ENCODE peak calls at places on chromosomes 16 and 17, in five cellular contexts. O is bronchial epithelial cell, Y is tibial artery, P is aorta, J is AG04450. E is an unnamed sample.

GRCh38 chr17:4980644-4981216 is 6.7 kb downstream of the CAMTA2 start:
- DNase-seq in O (peak; percentile 43), Y (no peak), P (no peak), J (no peak), E (no peak)

GRCh38 chr17:16339959-16340358 is 13.3 kb downstream of the CENPV start:
- DNase-seq in O (peak; percentile 10), Y (no peak), P (no peak), J (no peak), E (no peak)

GRCh38 chr17:55420067-55420775 is 1.4 kb downstream of the MMD start:
- DNase-seq in O (no peak), Y (no peak), P (no peak), J (no peak), E (no peak)

GRCh38 chr17:58492238-58493121 is 4.3 kb upstream of the HSF5 start:
- DNase-seq in O (peak; percentile 75), Y (no peak), P (no peak), J (no peak), E (no peak)

GRCh38 chr17:69047368-69048263 is 13.1 kb downstream of the ABCA9 start:
- DNase-seq in O (peak; percentile 51), Y (peak; percentile 74), P (peak; percentile 71), J (peak; percentile 65), E (peak; percentile 45)

GRCh38 chr17:18321309-18321708 is 6.2 kb downstream of the SMCR8 start:
- DNase-seq in O (peak; percentile 23), Y (no peak), P (no peak), J (no peak), E (no peak)

GRCh38 chr17:74190154-74190553 is 13.3 kb upstream of the RPL38 start:
- DNase-seq in O (peak; percentile 64), Y (no peak), P (no peak), J (no peak), E (no peak)

GRCh38 chr16:52545157-52545543 is 1.8 kb downstream of the TOX3 start:
- DNase-seq in O (no peak), Y (no peak), P (no peak), J (no peak), E (no peak)

GRCh38 chr17:50443492-50444051 is 17.6 kb downstream of the ACSF2 start:
- DNase-seq in O (no peak), Y (no peak), P (no peak), J (no peak), E (peak; percentile 62)

GRCh38 chr17:34464812-34465211 is 101.8 kb upstream of the CCL1 start:
- DNase-seq in O (no peak), Y (no peak), P (no peak), J (no peak), E (no peak)

GRCh38 chr17:43578699-43579569 is 32.8 kb upstream of the ETV4 start:
- DNase-seq in O (peak; percentile 42), Y (no peak), P (peak; percentile 64), J (no peak), E (peak; percentile 52)

GRCh38 chr16:3961449-3961849 is 80.9 kb upstream of the CREBBP start:
- DNase-seq in O (no peak), Y (no peak), P (no peak), J (no peak), E (no peak)

GRCh38 chr17:81134064-81134781 is 31.1 kb upstream of the PVALEF start:
- DNase-seq in O (no peak), Y (no peak), P (no peak), J (no peak), E (no peak)
- H3K4me3 ChIP-seq in O (no peak overlapping the region), Y (no peak overlapping the region), P (no peak overlapping the region), J (no peak overlapping the region), E (no peak overlapping the region)

DNA sequence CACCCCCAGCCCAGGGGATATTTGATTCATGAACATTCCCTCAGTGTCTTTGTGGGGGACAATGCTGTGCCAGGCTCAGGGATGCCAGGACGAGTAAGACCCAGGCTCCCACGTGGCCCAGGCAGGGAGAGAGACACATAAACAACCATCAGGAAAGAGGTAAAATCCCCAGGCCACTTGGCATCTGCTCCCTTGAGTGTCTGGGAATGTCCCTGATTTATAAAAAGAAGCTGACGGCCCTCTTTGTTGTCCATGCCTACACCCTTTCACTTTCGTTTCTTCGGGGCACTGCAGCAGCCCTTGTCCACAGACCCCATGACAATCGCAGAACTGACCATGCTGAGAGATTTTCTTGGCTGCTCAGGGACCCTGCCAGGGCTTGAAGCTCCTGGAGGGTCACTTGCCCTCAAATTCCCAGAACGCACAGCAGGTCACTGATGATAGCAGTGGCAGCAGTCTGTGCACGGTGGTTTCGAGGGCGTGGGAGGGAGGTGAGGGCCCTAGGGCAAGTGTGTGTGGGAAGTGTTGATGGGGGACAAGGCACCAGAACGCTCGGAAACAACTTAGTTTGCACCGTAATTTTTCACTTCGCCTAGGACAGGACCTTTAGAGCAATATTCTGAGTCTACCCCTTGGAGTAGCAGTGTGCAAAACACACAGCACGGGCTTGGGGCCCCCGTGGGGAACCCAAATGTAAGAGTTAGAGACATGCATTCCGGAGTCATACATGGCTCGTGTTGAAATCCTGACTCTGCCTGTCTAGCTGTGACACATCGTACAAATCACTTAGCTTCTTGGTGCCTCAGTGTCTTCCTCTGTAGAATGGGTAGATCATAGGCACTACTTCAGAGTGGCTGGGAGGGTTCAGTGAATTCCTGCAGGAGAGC is 4.7 kb downstream of the NOD2 start:
- DNase-seq in O (peak; percentile 47), Y (peak; percentile 69), P (peak; percentile 69), J (no peak), E (no peak)
- H3K4me3 ChIP-seq in O (no peak overlapping the region), Y (peak overlapping the region; percentile 48), P (peak overlapping the region; percentile 5), J (peak overlapping the region; percentile 46), E (peak overlapping the region; percentile 58)

DNA sequence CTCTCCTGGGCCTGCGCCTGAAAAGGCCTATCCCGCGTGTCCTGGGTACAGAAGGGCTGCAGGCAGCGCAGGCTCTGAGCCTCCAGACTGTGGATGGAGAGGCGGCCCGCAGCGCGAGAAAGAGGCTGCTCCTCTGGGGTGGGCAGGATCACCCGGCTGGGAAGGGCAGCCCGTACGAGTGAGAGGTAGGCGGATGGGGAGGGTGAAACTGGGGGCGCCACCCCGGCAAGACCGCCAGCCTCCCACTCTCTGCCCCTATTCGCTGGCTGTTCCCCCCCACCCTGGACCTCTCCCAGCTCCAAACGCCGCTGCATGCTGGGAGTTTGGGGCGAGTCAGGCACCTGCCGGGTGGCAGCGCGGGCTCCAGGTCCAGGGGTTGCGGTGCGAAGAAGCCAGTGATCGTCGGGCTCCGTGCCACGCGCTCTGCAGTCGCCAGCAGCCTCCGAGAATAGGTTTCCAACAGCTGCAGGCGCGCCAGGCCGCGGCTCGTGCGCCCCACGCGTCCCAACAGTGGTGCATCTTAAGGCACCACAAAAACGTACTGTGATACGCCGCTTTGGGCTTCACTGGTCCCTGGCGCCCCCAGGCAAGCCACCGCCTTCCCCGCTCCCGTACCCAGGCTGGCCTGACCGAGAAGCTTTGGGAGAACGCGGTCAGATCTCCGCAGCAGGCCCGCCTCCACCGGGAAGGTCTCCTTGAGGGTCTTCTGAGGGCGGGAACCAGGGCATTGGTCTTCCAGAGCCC is 1.1 kb downstream of the NOXO1 start:
- DNase-seq in O (no peak), Y (no peak), P (no peak), J (no peak), E (no peak)
- H3K4me3 ChIP-seq in O (peak overlapping the region; percentile 50), Y (no peak overlapping the region), P (no peak overlapping the region), J (no peak overlapping the region), E (no peak overlapping the region)

DNA sequence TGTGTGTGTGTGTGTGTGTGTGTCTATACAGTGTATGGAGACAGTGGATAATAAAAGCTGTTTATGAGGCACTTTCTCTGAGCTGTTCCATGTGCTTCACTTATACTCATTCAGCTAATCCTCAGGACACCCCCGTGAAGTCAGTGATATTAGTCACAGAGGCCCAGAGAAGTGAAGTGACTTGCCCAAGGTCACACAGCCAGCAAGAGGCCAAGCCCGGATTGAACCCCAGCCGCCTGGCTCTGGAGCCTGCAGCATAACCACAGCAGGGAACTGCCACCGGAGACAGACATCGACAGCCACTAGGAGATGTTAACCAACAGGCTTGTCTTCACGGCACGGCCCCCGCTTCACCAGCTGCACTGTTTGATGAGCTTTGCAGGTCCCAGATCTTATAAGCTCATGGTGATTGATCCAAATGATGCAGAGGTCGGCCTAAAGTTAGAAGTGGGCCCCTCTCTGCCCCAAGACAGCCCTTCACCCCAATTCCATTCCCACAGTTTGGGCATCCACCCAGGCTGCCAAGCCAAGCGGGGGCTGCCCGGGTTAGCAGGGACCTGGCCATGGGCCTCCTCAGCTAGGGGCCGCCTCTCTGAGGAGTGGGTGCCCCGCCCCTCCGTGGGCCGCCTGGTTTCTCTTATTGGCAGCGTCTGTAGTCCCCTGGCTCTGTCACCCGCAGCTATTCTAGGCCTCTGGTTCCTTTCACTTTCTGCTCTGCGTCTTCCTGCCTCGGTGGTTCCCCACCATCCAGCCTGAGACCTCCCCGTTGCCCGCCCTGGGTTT is 30.9 kb downstream of the SOCS1 start:
- DNase-seq in O (no peak), Y (no peak), P (no peak), J (no peak), E (peak; percentile 62)
- H3K4me3 ChIP-seq in O (no peak overlapping the region), Y (peak overlapping the region; percentile 28), P (no peak overlapping the region), J (no peak overlapping the region), E (no peak overlapping the region)

DNA sequence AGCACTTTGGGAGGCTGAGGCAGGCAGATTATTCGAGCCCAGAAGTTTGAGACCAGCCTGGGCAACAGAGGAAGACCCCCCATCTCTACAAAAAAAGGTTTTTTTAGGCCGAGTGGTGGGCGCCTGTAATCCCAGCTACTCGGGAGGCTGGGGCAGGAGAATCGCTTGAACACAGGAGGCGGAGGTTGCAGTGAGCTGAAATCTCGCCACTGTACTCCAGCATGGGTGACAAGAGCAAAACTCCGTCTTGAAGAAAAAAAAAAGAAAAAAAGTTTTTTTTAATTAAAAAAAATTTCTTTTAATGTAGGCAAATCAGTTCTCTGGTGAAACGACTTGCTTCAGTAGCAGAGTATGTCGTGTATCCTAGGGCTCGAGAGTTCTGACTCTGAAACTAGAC is 10.9 kb downstream of the HSD3B7 start:
- DNase-seq in O (no peak), Y (no peak), P (no peak), J (no peak), E (no peak)
- H3K4me3 ChIP-seq in O (no peak overlapping the region), Y (no peak overlapping the region), P (no peak overlapping the region), J (no peak overlapping the region), E (no peak overlapping the region)

DNA sequence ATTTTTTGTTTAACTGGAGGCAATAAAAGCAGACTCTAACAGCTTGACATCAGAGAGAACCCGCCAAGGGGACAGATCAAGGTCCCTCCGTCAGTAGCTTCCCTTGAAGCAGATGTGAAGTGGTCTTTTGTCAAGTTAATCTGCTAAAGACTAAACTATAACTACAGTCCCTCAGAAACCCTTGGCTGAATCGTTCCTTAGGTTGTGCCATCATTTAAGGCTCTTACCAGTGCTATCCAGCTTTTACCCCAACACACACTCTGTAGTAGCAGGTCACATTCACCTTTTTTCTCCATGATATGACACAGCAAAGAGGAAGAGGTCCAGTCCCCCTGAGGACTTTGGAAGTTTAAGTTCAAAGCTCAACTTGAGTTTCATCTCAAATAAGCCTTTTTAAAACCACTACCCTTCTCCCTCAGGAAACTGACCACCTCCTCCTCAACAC is 49.7 kb downstream of the ERN1 start:
- DNase-seq in O (no peak), Y (no peak), P (no peak), J (no peak), E (no peak)
- H3K4me3 ChIP-seq in O (no peak overlapping the region), Y (no peak overlapping the region), P (no peak overlapping the region), J (no peak overlapping the region), E (no peak overlapping the region)

GRCh38 chr17:15112881-15113617 is 152.1 kb downstream of the PMP22 start:
- DNase-seq in O (no peak), Y (no peak), P (no peak), J (no peak), E (no peak)
- H3K4me3 ChIP-seq in O (no peak overlapping the region), Y (no peak overlapping the region), P (no peak overlapping the region), J (no peak overlapping the region), E (no peak overlapping the region)

E was measured in psoas muscle.